ENCODE peak calls at places on chromosomes 6 and 20, in seven cellular contexts. W, U, Y, X, J, S and K are unnamed samples.

GRCh38 chr6:87574237-87574636 is 15.6 kb downstream of the RARS2 start:
- DNase-seq in W (no peak), U (no peak), Y (no peak), X (no peak), J (no peak), S (no peak), K (no peak)

GRCh38 chr6:21887301-21888185 is 294.0 kb downstream of the SOX4 start:
- DNase-seq in W (peak), U (no peak), Y (no peak), X (peak), J (peak), S (no peak), K (no peak)

GRCh38 chr6:138545621-138545980 is 46.3 kb upstream of the NHSL1 start:
- DNase-seq in W (peak), U (no peak), Y (peak), X (peak), J (peak), S (no peak), K (no peak)

GRCh38 chr6:26044140-26045045 is 42.8 kb upstream of the HFE start:
- DNase-seq in W (no peak), U (no peak), Y (peak), X (peak), J (peak), S (peak), K (no peak)

GRCh38 chr6:75290558-75290957 is 6.0 kb upstream of the TMEM30A start:
- DNase-seq in W (no peak), U (no peak), Y (no peak), X (no peak), J (no peak), S (no peak), K (no peak)

GRCh38 chr6:44029489-44030185 is 97.6 kb downstream of the MRPL14 start:
- DNase-seq in W (no peak), U (no peak), Y (no peak), X (no peak), J (peak), S (no peak), K (no peak)

GRCh38 chr6:135932651-135933050 is 81.2 kb downstream of the PDE7B start:
- DNase-seq in W (no peak), U (no peak), Y (no peak), X (no peak), J (no peak), S (no peak), K (no peak)

GRCh38 chr20:48124960-48125359 is 339.7 kb upstream of the SULF2 start:
- DNase-seq in W (no peak), U (no peak), Y (no peak), X (no peak), J (no peak), S (no peak), K (no peak)

GRCh38 chr6:124967444-124967843 is 5.2 kb downstream of the RNF217 start:
- DNase-seq in W (peak), U (no peak), Y (no peak), X (no peak), J (no peak), S (no peak), K (no peak)

GRCh38 chr20:63675681-63676368 is 17.7 kb downstream of the RTEL1 start:
- DNase-seq in W (no peak), U (no peak), Y (no peak), X (no peak), J (no peak), S (no peak), K (no peak)

GRCh38 chr6:71551798-71552197 is 263.2 kb downstream of the OGFRL1 start:
- DNase-seq in W (no peak), U (no peak), Y (no peak), X (no peak), J (no peak), S (no peak), K (no peak)

GRCh38 chr6:73394577-73395354 is at the start of gene DDX43:
- DNase-seq in W (peak), U (peak), Y (peak), X (peak), J (peak), S (peak), K (no peak)

GRCh38 chr20:5567644-5568043 is 182.6 kb upstream of the SHLD1 start:
- DNase-seq in W (no peak), U (no peak), Y (no peak), X (no peak), J (no peak), S (no peak), K (no peak)

GRCh38 chr6:14354919-14355572 is 237.5 kb downstream of the CD83 start:
- DNase-seq in W (no peak), U (peak), Y (peak), X (peak), J (peak), S (no peak), K (peak)

GRCh38 chr20:45432294-45432693 is 16.4 kb downstream of the PIGT start:
- DNase-seq in W (peak), U (no peak), Y (peak), X (no peak), J (no peak), S (peak), K (no peak)

GRCh38 chr6:34052918-34053608 is 92.8 kb downstream of the GRM4 start:
- DNase-seq in W (no peak), U (no peak), Y (no peak), X (no peak), J (no peak), S (no peak), K (no peak)

GRCh38 chr6:148440877-148441453 is 98.3 kb downstream of the SASH1 start:
- DNase-seq in W (peak), U (no peak), Y (peak), X (peak), J (peak), S (no peak), K (peak)

GRCh38 chr20:64055893-64056638 is 6.6 kb upstream of the SOX18 start:
- DNase-seq in W (peak), U (no peak), Y (no peak), X (no peak), J (no peak), S (no peak), K (no peak)

GRCh38 chr20:1280421-1281102 is 14.5 kb downstream of the SNPH start:
- DNase-seq in W (no peak), U (no peak), Y (no peak), X (no peak), J (peak), S (no peak), K (no peak)

GRCh38 chr6:11601776-11602605 is 64.4 kb downstream of the TMEM170B start:
- DNase-seq in W (no peak), U (no peak), Y (no peak), X (no peak), J (no peak), S (no peak), K (no peak)

GRCh38 chr6:105550961-105551625 is 148.2 kb upstream of the PREP start:
- DNase-seq in W (no peak), U (no peak), Y (no peak), X (no peak), J (no peak), S (no peak), K (no peak)

GRCh38 chr6:98832282-98833100 is 1.9 kb upstream of the POU3F2 start:
- DNase-seq in W (no peak), U (peak), Y (no peak), X (no peak), J (peak), S (no peak), K (peak)

GRCh38 chr6:139249387-139249786 is 42.4 kb downstream of the TXLNB start:
- DNase-seq in W (no peak), U (no peak), Y (no peak), X (no peak), J (no peak), S (no peak), K (no peak)

GRCh38 chr6:27772261-27773001 is 139.8 kb downstream of the OR2B2 start:
- DNase-seq in W (peak), U (no peak), Y (peak), X (peak), J (peak), S (peak), K (peak)

GRCh38 chr20:12061471-12061870 is 143.8 kb downstream of the BTBD3 start:
- DNase-seq in W (no peak), U (no peak), Y (no peak), X (no peak), J (peak), S (no peak), K (no peak)

GRCh38 chr6:107819976-107820551 is 4.0 kb downstream of the SCML4 start:
- DNase-seq in W (no peak), U (no peak), Y (peak), X (no peak), J (no peak), S (no peak), K (no peak)

GRCh38 chr20:10316582-10316981 is 98.0 kb downstream of the SNAP25 start:
- DNase-seq in W (peak), U (no peak), Y (no peak), X (no peak), J (no peak), S (no peak), K (no peak)

GRCh38 chr20:5127204-5127858 is 523 bp downstream of the CDS2 start:
- DNase-seq in W (peak), U (peak), Y (peak), X (peak), J (peak), S (peak), K (no peak)

GRCh38 chr20:38222231-38222922 is 38.2 kb downstream of the KIAA1755 start:
- DNase-seq in W (peak), U (peak), Y (peak), X (peak), J (peak), S (peak), K (no peak)

GRCh38 chr6:139605350-139605749 is 230.9 kb upstream of the CITED2 start:
- DNase-seq in W (no peak), U (no peak), Y (no peak), X (peak), J (peak), S (no peak), K (peak)

GRCh38 chr6:80607814-80608391 is 501.4 kb downstream of the BCKDHB start:
- DNase-seq in W (no peak), U (no peak), Y (no peak), X (no peak), J (peak), S (no peak), K (peak)

GRCh38 chr6:118468682-118469465 is 79.2 kb upstream of the PLN start:
- DNase-seq in W (peak), U (no peak), Y (no peak), X (no peak), J (peak), S (no peak), K (no peak)

GRCh38 chr6:31814677-31815024 is 432 bp downstream of the HSPA1L start:
- DNase-seq in W (peak), U (peak), Y (peak), X (peak), J (peak), S (peak), K (peak)

GRCh38 chr6:25192562-25192961 is 86.6 kb upstream of the CARMIL1 start:
- DNase-seq in W (no peak), U (no peak), Y (no peak), X (no peak), J (peak), S (no peak), K (peak)

GRCh38 chr6:148794797-148795196 is 48.0 kb downstream of the UST start:
- DNase-seq in W (no peak), U (no peak), Y (no peak), X (no peak), J (peak), S (no peak), K (no peak)

GRCh38 chr20:59121714-59122376 is 41.8 kb upstream of the ZNF831 start:
- DNase-seq in W (no peak), U (no peak), Y (no peak), X (no peak), J (no peak), S (no peak), K (no peak)

DNA sequence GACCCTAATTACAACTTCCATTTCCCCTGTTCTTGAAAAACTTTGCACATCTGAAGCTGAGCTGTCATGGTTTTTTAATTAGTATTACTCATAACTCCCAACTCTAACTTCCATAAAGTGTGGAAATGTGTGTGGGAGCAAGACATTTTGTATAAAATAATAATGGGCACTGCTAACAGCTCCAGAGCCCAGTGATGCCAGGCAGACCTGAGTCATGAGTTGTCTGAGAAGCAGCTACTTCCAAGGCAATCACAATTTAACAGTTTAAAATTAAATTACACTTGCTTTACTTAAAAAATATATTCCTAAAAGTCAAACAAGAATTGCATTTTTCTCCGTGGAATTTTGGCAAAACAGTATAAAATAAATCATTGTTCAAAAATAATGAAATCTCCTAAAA is 6.4 kb downstream of the SLC2A12 start:
- DNase-seq in W (no peak), U (no peak), Y (no peak), X (no peak), J (no peak), S (no peak), K (no peak)
- TF ChIP-seq CTCF in W (no peak), U (no peak), Y (no peak), X (no peak), J (no peak), S (no peak), K (no peak)

DNA sequence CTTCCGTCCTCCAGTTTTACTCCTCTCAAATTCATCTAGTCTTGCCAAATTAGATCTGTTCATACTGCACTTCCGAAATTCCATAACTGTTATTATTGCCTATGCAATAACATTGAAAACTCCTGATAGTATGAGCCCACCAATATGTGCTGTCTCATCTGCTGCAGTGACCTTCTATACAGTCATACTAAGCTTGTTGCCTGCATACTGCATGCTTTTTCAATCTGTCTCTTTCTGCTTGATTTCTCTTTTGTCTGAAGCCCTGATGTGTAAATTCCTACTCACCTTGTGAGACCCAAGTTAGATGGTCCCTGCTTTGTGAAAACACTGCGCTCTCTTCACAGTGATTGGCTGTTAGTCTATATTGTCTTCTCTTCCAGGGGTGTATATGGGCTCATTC is 1.1 kb downstream of the TBP start:
- DNase-seq in W (no peak), U (no peak), Y (no peak), X (no peak), J (no peak), S (no peak), K (no peak)
- H3K4me3 ChIP-seq in W (no peak), U (peak), Y (peak), X (peak), J (peak), S (peak), K (peak)

DNA sequence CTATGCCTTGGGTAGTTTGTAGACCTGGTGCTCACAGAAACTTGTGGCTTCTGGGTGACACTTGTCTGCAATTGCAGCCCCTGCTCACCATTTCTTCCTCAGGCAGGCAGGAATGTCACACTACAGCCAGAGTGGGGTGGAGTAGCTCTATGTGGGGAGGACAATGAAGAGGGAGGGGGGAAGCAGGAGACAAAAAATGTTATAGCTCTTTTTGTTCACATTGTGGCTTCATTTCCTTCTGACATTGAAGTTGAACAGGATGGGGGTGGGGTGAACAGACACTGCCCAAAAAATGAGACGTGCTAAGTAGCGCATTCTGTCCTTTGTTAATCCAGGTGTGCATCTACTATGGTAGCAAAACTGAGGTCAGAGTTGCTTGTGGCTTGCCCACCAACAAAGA is at the start of gene THEMIS:
- DNase-seq in W (no peak), U (no peak), Y (peak), X (no peak), J (no peak), S (no peak), K (no peak)
- TF ChIP-seq CTCF in W (no peak), U (no peak), Y (no peak), X (no peak), J (no peak), S (no peak), K (no peak)

DNA sequence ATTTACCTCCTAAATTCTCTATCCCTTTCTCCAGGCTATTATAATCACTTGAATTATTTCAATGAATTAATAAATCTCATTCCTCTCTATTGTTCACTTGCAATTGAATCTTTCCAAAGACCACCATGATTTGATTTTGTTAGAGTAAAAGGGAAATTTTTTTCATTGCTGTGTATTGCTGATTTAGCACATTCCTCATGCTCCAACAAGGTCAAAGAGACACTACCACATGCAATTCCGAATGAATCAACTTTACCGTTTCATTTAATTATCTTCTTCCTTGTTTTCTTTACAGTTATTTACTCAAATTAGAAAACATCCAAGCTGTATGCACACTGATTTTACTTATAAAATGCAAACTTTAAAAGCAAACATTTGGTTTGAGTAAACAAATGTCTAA is 999 bp downstream of the KIAA0408 start:
- DNase-seq in W (no peak), U (no peak), Y (no peak), X (no peak), J (no peak), S (no peak), K (no peak)
- H3K4me3 ChIP-seq in W (no peak), U (peak), Y (no peak), X (no peak), J (no peak), S (no peak), K (no peak)

DNA sequence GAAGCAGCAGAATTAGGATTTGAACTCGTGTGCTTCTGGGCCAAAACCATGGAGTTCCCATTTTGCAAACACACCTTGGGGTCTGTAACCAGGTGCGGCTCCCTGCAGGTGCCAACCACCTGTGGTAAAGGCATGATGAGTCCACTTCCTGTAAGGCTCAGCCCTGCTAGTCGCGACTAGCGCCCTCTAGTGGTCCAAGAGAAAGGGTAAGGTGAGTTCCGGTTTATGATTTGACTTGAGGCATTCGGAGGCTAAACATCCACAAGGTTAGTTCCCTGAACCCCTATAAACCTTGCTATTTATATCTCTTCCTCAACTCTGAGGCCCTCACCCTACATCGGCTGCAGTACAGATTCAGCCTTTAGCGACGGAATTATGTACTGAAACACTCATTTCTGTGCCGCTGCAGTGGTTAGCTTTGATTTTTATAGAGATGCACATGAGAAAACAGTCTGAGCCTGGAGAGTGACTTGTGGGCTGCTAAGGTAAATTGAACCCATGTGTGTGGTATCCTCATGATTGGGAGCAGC is 173.4 kb downstream of the PLCB1 start:
- DNase-seq in W (peak), U (no peak), Y (peak), X (peak), J (peak), S (peak), K (peak)
- TF ChIP-seq CTCF in W (peak), U (peak), Y (no peak), X (no peak), J (peak), S (peak), K (peak)

DNA sequence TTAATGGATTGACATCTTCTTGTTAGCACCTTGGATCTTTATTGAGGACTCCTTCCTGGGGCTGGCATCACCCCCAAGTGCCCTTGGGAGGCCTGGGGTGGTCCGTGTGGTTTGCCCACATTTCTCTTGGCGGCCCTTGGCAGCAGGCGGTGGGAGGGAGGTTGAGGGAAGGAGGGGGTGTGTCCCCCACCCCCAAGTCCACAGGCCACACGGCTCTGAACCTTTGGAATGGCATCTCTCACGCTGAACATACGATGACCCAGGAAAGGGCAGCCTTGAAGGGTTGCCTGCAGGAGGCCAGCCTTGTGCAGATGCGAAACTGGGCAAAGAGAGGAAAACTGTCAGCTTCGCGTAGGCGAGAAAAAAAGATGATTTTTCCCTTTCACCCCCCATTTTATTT is 56.1 kb downstream of the SLC2A10 start:
- DNase-seq in W (no peak), U (no peak), Y (no peak), X (no peak), J (no peak), S (no peak), K (no peak)
- H3K4me3 ChIP-seq in W (no peak), U (no peak), Y (no peak), X (no peak), J (no peak), S (no peak), K (no peak)